ENCODE peak calls at places on chromosomes 13 and 19, in five cellular contexts. E is cardiac muscle cell, Q is AG04450, I is right cardiac atrium, U is fibroblast of lung. R is an unnamed sample.

GRCh38 chr19:54661846-54662489 is 817 bp upstream of the LILRB4 start:
- DNase-seq in U (no peak), I (no peak), Q (no peak), E (no peak), R (no peak)

GRCh38 chr13:84211048-84211447 is 328.8 kb upstream of the SLITRK1 start:
- DNase-seq in E (no peak), Q (no peak), I (no peak), U (peak), R (no peak)

GRCh38 chr13:110392510-110393233 is 85.6 kb downstream of the COL4A2 start:
- DNase-seq in E (no peak), I (no peak), Q (no peak), U (peak), R (peak)

GRCh38 chr19:54660967-54661366 is 1.8 kb upstream of the LILRB4 start:
- DNase-seq in E (no peak), U (no peak), Q (no peak), I (no peak), R (no peak)

GRCh38 chr19:14450168-14450874 is 17.2 kb downstream of the PKN1 start:
- DNase-seq in E (no peak), I (peak), Q (no peak), U (no peak), R (peak)

GRCh38 chr19:50759886-50760285 is 10.4 kb upstream of the GPR32 start:
- DNase-seq in U (peak), I (no peak), Q (no peak), E (no peak), R (peak)

GRCh38 chr13:76016799-76017198 is 380.7 kb downstream of the LMO7 start:
- DNase-seq in U (peak), I (no peak), Q (no peak), E (no peak), R (peak)

GRCh38 chr13:32530841-32531253 is 7.7 kb downstream of the N4BP2L2 start:
- DNase-seq in I (no peak), E (no peak), Q (peak), U (peak), R (peak)

GRCh38 chr13:32790731-32791130 is 204.5 kb downstream of the PDS5B start:
- DNase-seq in E (no peak), Q (no peak), I (no peak), U (no peak), R (peak)

GRCh38 chr13:81745391-81745790 is 1404.5 kb upstream of the SPRY2 start:
- DNase-seq in U (no peak), Q (no peak), E (no peak), I (no peak), R (no peak)

GRCh38 chr19:28823338-28823961 is 389.5 kb downstream of the UQCRFS1 start:
- DNase-seq in E (no peak), Q (no peak), U (no peak), I (no peak), R (no peak)

GRCh38 chr19:55585658-55586339 is 5.2 kb upstream of the ZNF579 start:
- DNase-seq in Q (peak), U (peak), I (peak), E (peak), R (peak)

GRCh38 chr19:20423381-20424207 is 142.0 kb downstream of the ZNF737 start:
- DNase-seq in U (peak), E (peak), I (peak), Q (no peak), R (peak)

GRCh38 chr19:7926727-7927604 is 1.0 kb upstream of the CTXN1 start:
- DNase-seq in I (no peak), Q (no peak), E (no peak), U (no peak), R (no peak)

GRCh38 chr19:7927605-7928333 is 1.8 kb upstream of the CTXN1 start:
- DNase-seq in E (no peak), U (no peak), I (peak), Q (no peak), R (no peak)

GRCh38 chr19:7925171-7925837 is 631 bp downstream of the CTXN1 start:
- DNase-seq in E (peak), U (peak), I (peak), Q (no peak), R (peak)

GRCh38 chr19:7924651-7925170 is 1.2 kb downstream of the CTXN1 start:
- DNase-seq in U (no peak), Q (no peak), I (peak), E (no peak), R (no peak)

GRCh38 chr19:7926021-7926726 is at the start of gene CTXN1:
- DNase-seq in U (peak), Q (no peak), I (peak), E (peak), R (peak)
- H3K4me3 ChIP-seq in U (peak), Q (peak), I (peak), E (peak), R (peak)

GRCh38 chr19:1102407-1103106 is 1.2 kb upstream of the GPX4 start:
- DNase-seq in Q (peak), E (no peak), I (peak), U (peak), R (peak)
- H3K4me3 ChIP-seq in Q (peak), E (no peak), I (no peak), U (peak), R (peak)

DNA sequence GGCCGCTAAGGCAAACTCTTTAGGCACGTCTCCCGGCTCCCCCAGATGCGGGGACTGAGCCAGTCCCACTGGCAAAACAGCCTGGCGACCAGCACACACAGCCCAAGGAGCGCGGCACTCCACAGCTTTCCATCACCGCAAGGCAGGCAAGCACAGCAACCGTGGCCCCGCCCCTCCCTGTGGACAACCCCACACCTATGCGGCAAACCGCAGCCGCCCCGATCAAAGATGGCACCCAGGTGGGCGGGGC is 1.9 kb downstream of the PEG3 start:
- DNase-seq in I (no peak), U (no peak), E (no peak), Q (no peak), R (no peak)
- H3K4me3 ChIP-seq in I (peak), U (peak), E (no peak), Q (no peak), R (peak)

GRCh38 chr19:41998246-41999020 is 4.4 kb upstream of the ATP1A3 start:
- DNase-seq in Q (no peak), U (peak), E (peak), I (peak), R (peak)
- H3K4me3 ChIP-seq in Q (no peak), U (no peak), E (no peak), I (no peak), R (no peak)

GRCh38 chr13:46179576-46180368 is 2.2 kb downstream of the LCP1 start:
- DNase-seq in U (no peak), E (no peak), I (peak), Q (no peak), R (no peak)

GRCh38 chr13:46178821-46179220 is 3.2 kb downstream of the LCP1 start:
- DNase-seq in U (no peak), I (no peak), Q (no peak), E (no peak), R (no peak)

GRCh38 chr13:46176756-46177155 is 5.2 kb downstream of the LCP1 start:
- DNase-seq in U (no peak), Q (no peak), E (no peak), I (no peak), R (no peak)

GRCh38 chr13:46180393-46180792 is 1.6 kb downstream of the LCP1 start:
- DNase-seq in U (no peak), E (no peak), I (no peak), Q (no peak), R (no peak)

DNA sequence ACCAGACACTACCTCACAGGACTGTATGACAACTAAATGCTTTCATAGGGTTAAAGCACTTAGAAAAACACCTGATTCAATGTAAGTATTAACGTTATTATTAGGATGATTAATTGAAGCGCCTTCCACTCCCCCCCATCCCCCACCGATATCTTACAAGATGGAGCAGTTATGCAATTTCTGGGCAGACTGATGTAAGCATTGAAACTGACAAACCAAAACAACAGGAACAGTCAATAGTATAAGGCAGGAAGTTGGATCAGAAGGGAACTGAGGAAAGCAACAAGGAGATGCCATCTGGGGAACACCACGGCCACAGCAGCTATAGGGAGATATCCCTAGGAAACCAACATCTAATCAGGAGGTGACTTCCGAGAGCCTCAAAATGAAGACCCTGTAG is 3.8 kb downstream of the LCP1 start:
- DNase-seq in I (no peak), Q (no peak), U (no peak), E (no peak), R (no peak)
- H3K4me3 ChIP-seq in I (no peak), Q (no peak), U (no peak), E (no peak), R (no peak)

GRCh38 chr13:19123502-19123901 is 58.1 kb downstream of the TUBA3C start:
- DNase-seq in E (no peak), I (no peak), Q (no peak), U (no peak), R (no peak)
- H3K4me3 ChIP-seq in E (no peak), I (no peak), Q (no peak), U (no peak), R (no peak)

DNA sequence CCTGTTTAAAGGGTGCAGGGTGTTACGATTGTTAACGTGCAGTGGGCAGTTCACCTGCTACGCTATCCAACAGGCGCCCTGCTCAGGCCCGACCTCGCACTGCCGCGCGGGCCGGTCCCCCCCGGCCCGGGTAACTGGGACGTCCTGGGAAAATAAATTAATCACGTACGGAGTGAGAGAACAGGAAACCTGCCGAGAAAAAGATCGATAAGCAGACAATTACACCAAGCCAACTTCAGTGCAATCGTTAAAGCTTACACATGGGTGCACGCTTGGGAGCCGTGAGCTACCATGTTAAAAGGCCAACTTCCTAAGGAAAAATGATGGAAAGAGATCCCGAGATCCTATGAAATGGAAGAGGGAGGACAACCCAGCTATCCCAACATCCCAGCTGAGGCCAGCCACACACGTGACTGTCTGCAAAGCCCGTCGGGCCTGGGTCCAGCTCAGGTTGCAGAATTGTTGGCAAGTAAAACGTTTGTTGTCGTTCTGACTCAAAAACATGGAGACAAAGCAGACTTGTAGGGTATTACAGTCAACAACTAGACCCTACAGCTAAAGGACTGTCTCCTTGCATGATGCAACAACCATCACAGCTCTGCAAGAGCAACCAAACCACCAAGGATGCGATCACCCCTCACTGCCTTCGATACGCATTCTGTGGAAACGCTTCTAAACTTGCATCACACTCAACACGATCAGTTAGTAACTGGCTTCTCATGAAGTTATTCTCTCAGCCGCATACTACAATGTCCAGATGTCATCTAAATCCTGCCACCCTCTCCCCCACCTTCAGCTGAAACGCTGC is 741 bp upstream of the TUBGCP3 start:
- DNase-seq in U (no peak), Q (no peak), I (peak), E (no peak), R (no peak)
- H3K4me3 ChIP-seq in U (peak), Q (peak), I (peak), E (peak), R (peak)

GRCh38 chr13:113446488-113446854 is 6.8 kb downstream of the ADPRHL1 start:
- DNase-seq in E (no peak), Q (no peak), I (no peak), U (no peak), R (no peak)

GRCh38 chr13:113449693-113450347 is 3.5 kb downstream of the ADPRHL1 start:
- DNase-seq in I (no peak), Q (no peak), E (no peak), U (no peak), R (no peak)

GRCh38 chr13:113447596-113447995 is 5.7 kb downstream of the ADPRHL1 start:
- DNase-seq in I (no peak), Q (no peak), U (no peak), E (no peak), R (no peak)

GRCh38 chr13:113448545-113448884 is 4.8 kb downstream of the ADPRHL1 start:
- DNase-seq in Q (no peak), U (no peak), E (peak), I (peak), R (no peak)

GRCh38 chr13:113448885-113449692 is 4.2 kb downstream of the ADPRHL1 start:
- DNase-seq in I (no peak), Q (no peak), E (no peak), U (no peak), R (no peak)
- H3K4me3 ChIP-seq in I (peak), Q (no peak), E (no peak), U (peak), R (no peak)

R was measured in choroid plexus epithelial cell.